ENCODE peak calls at places on chromosome 10, in eight cellular contexts. Q, A, X, F, L, E, W and G are unnamed samples.

GRCh38 chr10:122850705-122851640 is 5.3 kb upstream of the CUZD1 start:
- DNase-seq in Q (no peak), A (no peak), X (no peak), F (no peak), L (no peak), E (no peak), W (peak), G (no peak)

GRCh38 chr10:105964009-105964408 is 1200.5 kb downstream of the SORCS1 start:
- DNase-seq in Q (no peak), A (no peak), X (no peak), F (no peak), L (no peak), E (no peak), W (no peak), G (no peak)

GRCh38 chr10:111018021-111018420 is 58.8 kb upstream of the ADRA2A start:
- DNase-seq in Q (no peak), A (no peak), X (no peak), F (no peak), L (no peak), E (no peak), W (no peak), G (no peak)

GRCh38 chr10:53765311-53765710 is 992.7 kb upstream of the MBL2 start:
- DNase-seq in Q (no peak), A (no peak), X (no peak), F (no peak), L (no peak), E (no peak), W (no peak), G (no peak)

GRCh38 chr10:100318201-100318600 is 11.8 kb downstream of the PKD2L1 start:
- DNase-seq in Q (no peak), A (no peak), X (no peak), F (no peak), L (no peak), E (no peak), W (no peak), G (no peak)

GRCh38 chr10:77041636-77042258 is 595.9 kb downstream of the KCNMA1 start:
- DNase-seq in Q (no peak), A (no peak), X (peak), F (no peak), L (no peak), E (peak), W (peak), G (no peak)

GRCh38 chr10:13816195-13816926 is 229.6 kb downstream of the PRPF18 start:
- DNase-seq in Q (no peak), A (no peak), X (peak), F (peak), L (no peak), E (peak), W (peak), G (no peak)

GRCh38 chr10:99966306-99966705 is 43.4 kb downstream of the DNMBP start:
- DNase-seq in Q (no peak), A (no peak), X (no peak), F (no peak), L (no peak), E (no peak), W (peak), G (no peak)

GRCh38 chr10:112335104-112335840 is 38.6 kb upstream of the ACSL5 start:
- DNase-seq in Q (no peak), A (no peak), X (no peak), F (no peak), L (no peak), E (no peak), W (peak), G (no peak)

GRCh38 chr10:133196936-133197758 is 32.9 kb upstream of the UTF1 start:
- DNase-seq in Q (no peak), A (no peak), X (no peak), F (peak), L (no peak), E (no peak), W (no peak), G (peak)

GRCh38 chr10:77274046-77274795 is 363.4 kb downstream of the KCNMA1 start:
- DNase-seq in Q (no peak), A (no peak), X (no peak), F (no peak), L (peak), E (no peak), W (no peak), G (no peak)

GRCh38 chr10:17009228-17009700 is 120.3 kb downstream of the CUBN start:
- DNase-seq in Q (no peak), A (no peak), X (no peak), F (no peak), L (no peak), E (no peak), W (peak), G (no peak)

GRCh38 chr10:133528296-133528844 is 1.2 kb downstream of the CYP2E1 start:
- DNase-seq in Q (no peak), A (no peak), X (no peak), F (no peak), L (no peak), E (no peak), W (peak), G (no peak)

GRCh38 chr10:132545659-132546367 is 8.2 kb downstream of the INPP5A start:
- DNase-seq in Q (no peak), A (no peak), X (no peak), F (peak), L (no peak), E (no peak), W (no peak), G (peak)

GRCh38 chr10:79943871-79944270 is 5.0 kb downstream of the SFTPD start:
- DNase-seq in Q (no peak), A (no peak), X (peak), F (no peak), L (no peak), E (no peak), W (no peak), G (no peak)

GRCh38 chr10:45418859-45419672 is 45.0 kb downstream of the ALOX5 start:
- DNase-seq in Q (no peak), A (peak), X (peak), F (peak), L (peak), E (peak), W (peak), G (no peak)

GRCh38 chr10:72087392-72087968 is 871 bp downstream of the SPOCK2 start:
- DNase-seq in Q (no peak), A (no peak), X (no peak), F (peak), L (peak), E (no peak), W (no peak), G (no peak)

GRCh38 chr10:43901302-43901701 is 252.6 kb upstream of the ZNF32 start:
- DNase-seq in Q (no peak), A (no peak), X (no peak), F (no peak), L (no peak), E (no peak), W (peak), G (no peak)

GRCh38 chr10:66455304-66455703 is 470.5 kb upstream of the LRRTM3 start:
- DNase-seq in Q (no peak), A (no peak), X (no peak), F (no peak), L (no peak), E (no peak), W (no peak), G (no peak)

GRCh38 chr10:93991596-93992284 is 2.0 kb upstream of the PLCE1 start:
- DNase-seq in Q (no peak), A (peak), X (no peak), F (peak), L (peak), E (no peak), W (peak), G (peak)

GRCh38 chr10:70320751-70321150 is 36.9 kb upstream of the NPFFR1 start:
- DNase-seq in Q (no peak), A (no peak), X (no peak), F (no peak), L (no peak), E (no peak), W (no peak), G (peak)

GRCh38 chr10:79418886-79419595 is 26.4 kb downstream of the ZCCHC24 start:
- DNase-seq in Q (no peak), A (no peak), X (no peak), F (peak), L (no peak), E (peak), W (no peak), G (peak)

GRCh38 chr10:75100764-75101291 is 10.6 kb upstream of the SAMD8 start:
- DNase-seq in Q (no peak), A (no peak), X (no peak), F (no peak), L (no peak), E (no peak), W (no peak), G (no peak)

GRCh38 chr10:92290076-92290836 is 622 bp downstream of the CPEB3 start:
- DNase-seq in Q (peak), A (no peak), X (peak), F (peak), L (no peak), E (no peak), W (peak), G (no peak)

GRCh38 chr10:126216221-126216701 is 172.0 kb downstream of the ADAM12 start:
- DNase-seq in Q (no peak), A (no peak), X (no peak), F (no peak), L (peak), E (no peak), W (no peak), G (no peak)

GRCh38 chr10:128345331-128345730 is 219.1 kb upstream of the MKI67 start:
- DNase-seq in Q (no peak), A (no peak), X (no peak), F (no peak), L (no peak), E (no peak), W (no peak), G (no peak)

GRCh38 chr10:69239816-69240434 is 19.8 kb downstream of the HKDC1 start:
- DNase-seq in Q (no peak), A (no peak), X (no peak), F (no peak), L (no peak), E (no peak), W (peak), G (no peak)

GRCh38 chr10:112471878-112472487 is 25.0 kb downstream of the VTI1A start:
- DNase-seq in Q (no peak), A (no peak), X (no peak), F (no peak), L (no peak), E (no peak), W (peak), G (no peak)

GRCh38 chr10:110336111-110336721 is 31.5 kb upstream of the SMNDC1 start:
- DNase-seq in Q (no peak), A (no peak), X (no peak), F (no peak), L (no peak), E (no peak), W (peak), G (no peak)

GRCh38 chr10:79146611-79147130 is 77.9 kb downstream of the ZMIZ1 start:
- DNase-seq in Q (no peak), A (no peak), X (peak), F (peak), L (no peak), E (peak), W (no peak), G (no peak)

GRCh38 chr10:55311823-55312431 is 510.9 kb upstream of the PCDH15 start:
- DNase-seq in Q (no peak), A (no peak), X (no peak), F (no peak), L (no peak), E (no peak), W (no peak), G (no peak)

GRCh38 chr10:36148207-36148606 is 506.1 kb upstream of the FZD8 start:
- DNase-seq in Q (no peak), A (no peak), X (no peak), F (no peak), L (no peak), E (no peak), W (no peak), G (no peak)

GRCh38 chr10:16993186-16993585 is 136.4 kb downstream of the CUBN start:
- DNase-seq in Q (no peak), A (no peak), X (no peak), F (no peak), L (no peak), E (no peak), W (no peak), G (no peak)

DNA sequence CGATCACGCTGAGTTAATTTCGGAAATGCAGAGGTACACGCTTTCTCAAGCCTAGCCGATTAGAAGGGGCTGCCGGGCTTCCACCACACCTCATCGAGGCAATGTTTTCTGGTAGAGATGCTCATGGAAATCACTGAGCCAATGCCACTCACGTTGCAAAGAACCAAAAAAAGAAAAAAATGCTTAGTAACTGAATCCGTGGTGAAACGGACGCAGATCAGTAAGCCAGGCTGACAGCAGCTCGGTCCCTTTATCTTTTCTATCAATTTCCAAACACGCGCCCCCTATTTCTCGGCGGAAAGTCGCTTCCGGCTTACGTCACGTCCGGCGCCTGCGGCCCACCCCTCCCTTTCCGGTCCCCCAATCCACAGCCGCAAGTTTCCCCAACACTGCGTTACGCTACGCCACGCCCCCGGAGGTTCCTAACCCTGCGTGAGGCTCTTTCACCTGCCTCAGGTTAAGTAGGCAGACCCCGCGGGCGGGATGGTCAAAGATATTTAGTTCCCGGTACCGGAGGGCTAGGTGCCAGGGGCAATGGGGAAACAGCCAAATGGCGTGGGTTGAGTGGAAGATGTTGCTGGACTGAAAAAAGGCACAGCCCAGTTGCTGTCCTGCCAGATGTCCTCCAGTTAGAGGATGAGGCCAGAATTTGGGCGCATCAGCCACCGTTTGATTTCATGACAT is at the start of gene NSUN6:
- DNase-seq in Q (peak), A (peak), X (peak), F (peak), L (peak), E (peak), W (peak), G (no peak)
- TF ChIP-seq CTCF in Q (no peak), A (no peak), X (no peak), F (peak), L (no peak), E (no peak), W (no peak), G (peak)

GRCh38 chr10:9992656-9993055 is 1025.0 kb upstream of the CELF2 start:
- DNase-seq in Q (no peak), A (peak), X (no peak), F (no peak), L (peak), E (no peak), W (peak), G (no peak)
- TF ChIP-seq CTCF in Q (no peak), A (no peak), X (no peak), F (no peak), L (no peak), E (no peak), W (no peak), G (peak)

GRCh38 chr10:74026428-74026979 is 28.6 kb downstream of the VCL start:
- DNase-seq in Q (no peak), A (no peak), X (no peak), F (no peak), L (no peak), E (no peak), W (no peak), G (no peak)
- TF ChIP-seq CTCF in Q (no peak), A (no peak), X (no peak), F (no peak), L (no peak), E (no peak), W (peak), G (no peak)

DNA sequence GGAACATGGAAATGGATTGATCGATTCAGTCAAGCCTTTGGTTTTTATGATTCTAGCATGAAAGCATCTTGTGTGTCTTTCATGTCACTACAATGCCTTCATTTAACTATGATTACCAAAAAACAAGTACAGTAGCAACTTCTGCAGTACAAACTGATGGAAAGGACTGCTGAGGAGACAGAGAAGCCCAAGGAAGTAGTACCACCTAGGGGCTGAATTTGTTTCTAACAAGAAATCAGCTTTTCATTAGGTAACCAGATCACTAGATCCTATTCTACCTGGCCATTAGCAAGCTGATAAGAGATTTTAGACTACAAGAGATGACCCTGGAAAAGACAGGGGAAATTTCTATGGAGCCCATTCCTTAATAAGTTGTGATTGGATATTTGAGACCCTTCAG is 3.2 kb upstream of the IFIT1 start:
- DNase-seq in Q (no peak), A (no peak), X (no peak), F (no peak), L (no peak), E (no peak), W (peak), G (no peak)
- TF ChIP-seq CTCF in Q (no peak), A (no peak), X (no peak), F (peak), L (no peak), E (peak), W (peak), G (peak)

GRCh38 chr10:86345296-86346168 is 21.1 kb downstream of the GRID1 start:
- DNase-seq in Q (no peak), A (no peak), X (no peak), F (no peak), L (no peak), E (peak), W (no peak), G (peak)

GRCh38 chr10:86346169-86346793 is 20.3 kb downstream of the GRID1 start:
- DNase-seq in Q (no peak), A (no peak), X (no peak), F (no peak), L (no peak), E (peak), W (no peak), G (peak)

GRCh38 chr10:86344281-86344680 is 22.3 kb downstream of the GRID1 start:
- DNase-seq in Q (no peak), A (no peak), X (no peak), F (no peak), L (no peak), E (peak), W (no peak), G (peak)

GRCh38 chr10:86343761-86344160 is 22.8 kb downstream of the GRID1 start:
- DNase-seq in Q (no peak), A (no peak), X (no peak), F (no peak), L (no peak), E (peak), W (no peak), G (peak)

DNA sequence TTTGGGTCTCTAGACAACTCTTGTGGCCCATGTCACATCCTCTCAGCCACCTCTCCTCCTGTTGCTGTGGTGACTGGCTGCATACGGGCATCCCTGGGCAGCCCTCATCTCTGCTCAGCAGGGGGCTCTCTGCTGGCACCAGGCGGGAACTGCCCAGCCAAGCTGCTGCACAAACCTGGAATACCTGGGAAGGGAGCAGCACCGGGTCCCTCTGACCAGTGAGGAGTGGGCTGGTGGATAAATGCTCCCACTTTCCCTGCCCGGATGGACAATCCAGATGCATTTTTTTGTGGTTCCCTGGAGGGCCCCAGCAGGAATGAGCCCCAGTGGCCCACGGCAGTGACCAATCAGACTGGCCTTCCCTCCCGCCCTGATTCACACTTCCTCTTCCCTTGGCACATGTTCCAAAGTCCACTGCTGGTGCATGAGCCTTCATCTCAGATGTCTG is 21.9 kb downstream of the GRID1 start:
- DNase-seq in Q (no peak), A (no peak), X (no peak), F (no peak), L (no peak), E (peak), W (no peak), G (peak)
- TF ChIP-seq CTCF in Q (no peak), A (no peak), X (no peak), F (no peak), L (no peak), E (no peak), W (no peak), G (no peak)

DNA sequence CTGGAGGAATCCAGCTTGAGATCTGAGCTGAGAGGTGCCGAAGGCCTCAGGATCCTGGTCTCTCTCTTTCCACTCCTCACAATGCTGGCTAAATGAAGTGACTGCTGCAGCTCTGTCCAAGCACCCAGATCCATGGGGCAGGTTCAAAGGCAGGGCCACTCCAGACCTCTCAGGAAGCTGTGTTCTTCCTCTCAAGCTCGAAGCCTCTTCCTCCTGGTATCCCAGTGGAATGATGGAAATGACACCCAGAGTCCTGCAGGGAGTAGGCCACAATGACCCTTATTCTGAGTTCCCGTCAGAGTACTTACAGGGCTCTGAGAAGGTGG is 574.1 kb downstream of the GRID1 start:
- DNase-seq in Q (no peak), A (no peak), X (no peak), F (no peak), L (no peak), E (no peak), W (no peak), G (peak)
- TF ChIP-seq CTCF in Q (no peak), A (no peak), X (no peak), F (no peak), L (no peak), E (no peak), W (no peak), G (no peak)